ENCODE peak calls at places on chromosomes 5 and 9, in five cellular contexts. I, G, P, Q and F are unnamed samples.

GRCh38 chr9:1296331-1296730 is 246.2 kb downstream of the DMRT2 start:
- DNase-seq in I (no peak), G (no peak), P (no peak), Q (no peak), F (no peak)

GRCh38 chr5:13976867-13977479 is 32.5 kb upstream of the DNAH5 start:
- DNase-seq in I (peak), G (peak), P (no peak), Q (no peak), F (peak)

GRCh38 chr5:33311893-33312292 is 128.9 kb upstream of the TARS1 start:
- DNase-seq in I (peak), G (no peak), P (no peak), Q (no peak), F (peak)

GRCh38 chr5:91885291-91886265 is 502.5 kb upstream of the ARRDC3 start:
- DNase-seq in I (no peak), G (no peak), P (no peak), Q (no peak), F (peak)

GRCh38 chr5:71938886-71939285 is 168.4 kb upstream of the MAP1B start:
- DNase-seq in I (no peak), G (no peak), P (no peak), Q (no peak), F (no peak)

GRCh38 chr9:758147-758546 is 83.3 kb upstream of the DMRT1 start:
- DNase-seq in I (no peak), G (no peak), P (no peak), Q (no peak), F (no peak)

GRCh38 chr9:134950811-134951210 is 33.1 kb upstream of the FCN1 start:
- DNase-seq in I (no peak), G (no peak), P (no peak), Q (no peak), F (no peak)

GRCh38 chr5:1666221-1666620 is 133.4 kb downstream of the MRPL36 start:
- DNase-seq in I (no peak), G (no peak), P (no peak), Q (no peak), F (no peak)

GRCh38 chr9:9612270-9612669 is 1000.5 kb downstream of the PTPRD start:
- DNase-seq in I (no peak), G (no peak), P (no peak), Q (no peak), F (no peak)

GRCh38 chr5:4643960-4644359 is 496.2 kb upstream of the ADAMTS16 start:
- DNase-seq in I (no peak), G (no peak), P (no peak), Q (no peak), F (no peak)

GRCh38 chr5:111172504-111172903 is 51.7 kb upstream of the CAMK4 start:
- DNase-seq in I (no peak), G (no peak), P (no peak), Q (no peak), F (no peak)

GRCh38 chr5:61604626-61605025 is 272.6 kb downstream of the ZSWIM6 start:
- DNase-seq in I (no peak), G (no peak), P (no peak), Q (no peak), F (peak)

GRCh38 chr5:16095612-16096011 is 84.0 kb downstream of the MARCHF11 start:
- DNase-seq in I (no peak), G (no peak), P (no peak), Q (no peak), F (no peak)

GRCh38 chr9:133577463-133578112 is 31.6 kb downstream of the FAM163B start:
- DNase-seq in I (no peak), G (no peak), P (no peak), Q (no peak), F (no peak)

GRCh38 chr5:93909356-93909755 is 168.0 kb upstream of the POU5F2 start:
- DNase-seq in I (no peak), G (peak), P (no peak), Q (no peak), F (no peak)

GRCh38 chr5:137186759-137187461 is 312.2 kb downstream of the SPOCK1 start:
- DNase-seq in I (no peak), G (no peak), P (no peak), Q (peak), F (peak)

GRCh38 chr9:69946800-69947437 is 96.7 kb upstream of the MAMDC2 start:
- DNase-seq in I (peak), G (peak), P (no peak), Q (no peak), F (peak)

GRCh38 chr9:71806916-71807315 is 38.6 kb upstream of the CEMIP2 start:
- DNase-seq in I (peak), G (peak), P (no peak), Q (peak), F (peak)

GRCh38 chr5:82351754-82352145 is 73.6 kb upstream of the RPS23 start:
- DNase-seq in I (peak), G (peak), P (no peak), Q (no peak), F (peak)

GRCh38 chr9:114850871-114851270 is 45.0 kb upstream of the TNFSF15 start:
- DNase-seq in I (no peak), G (no peak), P (no peak), Q (no peak), F (peak)

GRCh38 chr5:14265574-14265973 is 122.4 kb downstream of the TRIO start:
- DNase-seq in I (peak), G (peak), P (no peak), Q (no peak), F (peak)

GRCh38 chr5:14776640-14777039 is 94.9 kb downstream of the ANKH start:
- DNase-seq in I (no peak), G (no peak), P (no peak), Q (no peak), F (no peak)

GRCh38 chr5:178866946-178867345 is 7.2 kb downstream of the ZNF354B start:
- DNase-seq in I (no peak), G (no peak), P (no peak), Q (no peak), F (no peak)

GRCh38 chr9:73423891-73424290 is 272.2 kb downstream of the ANXA1 start:
- DNase-seq in I (no peak), G (no peak), P (no peak), Q (no peak), F (peak)

GRCh38 chr9:126844085-126844484 is 16.4 kb upstream of the ZBTB34 start:
- DNase-seq in I (peak), G (no peak), P (peak), Q (no peak), F (peak)

GRCh38 chr9:113593682-113594281 is 130.3 kb downstream of the RGS3 start:
- DNase-seq in I (peak), G (peak), P (peak), Q (peak), F (peak)

GRCh38 chr9:37999501-38000189 is 69.4 kb downstream of the SHB start:
- DNase-seq in I (no peak), G (no peak), P (no peak), Q (no peak), F (no peak)

GRCh38 chr5:174084691-174085154 is 39.2 kb downstream of the NSG2 start:
- DNase-seq in I (no peak), G (no peak), P (no peak), Q (no peak), F (no peak)

GRCh38 chr5:127590154-127590722 is 58.6 kb upstream of the CTXN3 start:
- DNase-seq in I (no peak), G (no peak), P (no peak), Q (no peak), F (no peak)

GRCh38 chr9:133788819-133789733 is 50.9 kb upstream of the SARDH start:
- DNase-seq in I (no peak), G (peak), P (no peak), Q (peak), F (no peak)